ENCODE peak calls at places on chromosomes 16 and 17, in eight cellular contexts. One of them, this sample, is unnamed.

GRCh38 chr17:63436523-63437110 is 9.5 kb downstream of the CYB561 start:
- DNase-seq in lung microvascular endothelial cell: peak; percentile 33
- DNase-seq in ovary: no peak
- DNase-seq in NCI-H2081: no peak
- DNase-seq in non-pigmented ciliary epithelial cell: no peak
- DNase-seq in tibial artery: no peak
- DNase-seq in AG10803: no peak
- DNase-seq in WTC11: peak; percentile 60
- DNase-seq in this sample: no peak

GRCh38 chr16:28845173-28846079 is 722 bp downstream of the TUFM start:
- DNase-seq in lung microvascular endothelial cell: peak; percentile 23
- DNase-seq in ovary: no peak
- DNase-seq in NCI-H2081: no peak
- DNase-seq in non-pigmented ciliary epithelial cell: no peak
- DNase-seq in tibial artery: no peak
- DNase-seq in AG10803: no peak
- DNase-seq in WTC11: peak; percentile 24
- DNase-seq in this sample: no peak

GRCh38 chr16:31148281-31148728 is 1.6 kb downstream of the PRSS36 start:
- DNase-seq in lung microvascular endothelial cell: no peak
- DNase-seq in ovary: no peak
- DNase-seq in NCI-H2081: no peak
- DNase-seq in non-pigmented ciliary epithelial cell: no peak
- DNase-seq in tibial artery: no peak
- DNase-seq in AG10803: no peak
- DNase-seq in WTC11: peak; percentile 77
- DNase-seq in this sample: no peak

GRCh38 chr16:74984194-74984669 is 691 bp downstream of the WDR59 start:
- DNase-seq in lung microvascular endothelial cell: peak; percentile 43
- DNase-seq in ovary: no peak
- DNase-seq in NCI-H2081: no peak
- DNase-seq in non-pigmented ciliary epithelial cell: no peak
- DNase-seq in tibial artery: no peak
- DNase-seq in AG10803: peak; percentile 26
- DNase-seq in WTC11: no peak
- DNase-seq in this sample: no peak

GRCh38 chr17:10614536-10615155 is 42.5 kb downstream of the MYH3 start:
- DNase-seq in lung microvascular endothelial cell: peak; percentile 49
- DNase-seq in ovary: peak; percentile 31
- DNase-seq in NCI-H2081: no peak
- DNase-seq in non-pigmented ciliary epithelial cell: peak; percentile 15
- DNase-seq in tibial artery: no peak
- DNase-seq in AG10803: peak; percentile 70
- DNase-seq in WTC11: peak; percentile 84
- DNase-seq in this sample: no peak

GRCh38 chr17:64219571-64219970 is 43.5 kb downstream of the TEX2 start:
- DNase-seq in lung microvascular endothelial cell: no peak
- DNase-seq in ovary: no peak
- DNase-seq in NCI-H2081: no peak
- DNase-seq in non-pigmented ciliary epithelial cell: no peak
- DNase-seq in tibial artery: no peak
- DNase-seq in AG10803: peak; percentile 54
- DNase-seq in WTC11: no peak
- DNase-seq in this sample: no peak

GRCh38 chr17:907725-908124 is 71.9 kb downstream of the NXN start:
- DNase-seq in lung microvascular endothelial cell: no peak
- DNase-seq in ovary: no peak
- DNase-seq in NCI-H2081: no peak
- DNase-seq in non-pigmented ciliary epithelial cell: no peak
- DNase-seq in tibial artery: no peak
- DNase-seq in AG10803: no peak
- DNase-seq in WTC11: no peak
- DNase-seq in this sample: no peak

GRCh38 chr16:23905027-23905426 is 69.2 kb downstream of the PRKCB start:
- DNase-seq in lung microvascular endothelial cell: no peak
- DNase-seq in ovary: no peak
- DNase-seq in NCI-H2081: no peak
- DNase-seq in non-pigmented ciliary epithelial cell: peak; percentile 22
- DNase-seq in tibial artery: peak; percentile 70
- DNase-seq in AG10803: peak; percentile 86
- DNase-seq in WTC11: peak; percentile 61
- DNase-seq in this sample: no peak

GRCh38 chr16:81889896-81890634 is 111.0 kb downstream of the PLCG2 start:
- DNase-seq in lung microvascular endothelial cell: peak; percentile 80
- DNase-seq in ovary: no peak
- DNase-seq in NCI-H2081: no peak
- DNase-seq in non-pigmented ciliary epithelial cell: peak; percentile 27
- DNase-seq in tibial artery: no peak
- DNase-seq in AG10803: peak; percentile 66
- DNase-seq in WTC11: peak; percentile 70
- DNase-seq in this sample: no peak

GRCh38 chr17:18004901-18005305 is 32.2 kb downstream of the DRC3 start:
- DNase-seq in lung microvascular endothelial cell: no peak
- DNase-seq in ovary: no peak
- DNase-seq in NCI-H2081: no peak
- DNase-seq in non-pigmented ciliary epithelial cell: no peak
- DNase-seq in tibial artery: no peak
- DNase-seq in AG10803: no peak
- DNase-seq in WTC11: peak; percentile 47
- DNase-seq in this sample: no peak

GRCh38 chr17:60910415-60910814 is 232.8 kb downstream of the BCAS3 start:
- DNase-seq in lung microvascular endothelial cell: no peak
- DNase-seq in ovary: no peak
- DNase-seq in NCI-H2081: no peak
- DNase-seq in non-pigmented ciliary epithelial cell: no peak
- DNase-seq in tibial artery: no peak
- DNase-seq in AG10803: no peak
- DNase-seq in WTC11: no peak
- DNase-seq in this sample: no peak

GRCh38 chr17:55237268-55237667 is 27.5 kb upstream of the HLF start:
- DNase-seq in lung microvascular endothelial cell: no peak
- DNase-seq in ovary: no peak
- DNase-seq in NCI-H2081: no peak
- DNase-seq in non-pigmented ciliary epithelial cell: no peak
- DNase-seq in tibial artery: no peak
- DNase-seq in AG10803: peak; percentile 10
- DNase-seq in WTC11: no peak
- DNase-seq in this sample: no peak

GRCh38 chr16:17289050-17289449 is 181.7 kb downstream of the XYLT1 start:
- DNase-seq in lung microvascular endothelial cell: no peak
- DNase-seq in ovary: no peak
- DNase-seq in NCI-H2081: no peak
- DNase-seq in non-pigmented ciliary epithelial cell: no peak
- DNase-seq in tibial artery: no peak
- DNase-seq in AG10803: no peak
- DNase-seq in WTC11: no peak
- DNase-seq in this sample: no peak

GRCh38 chr17:73738751-73739575 is 94.7 kb upstream of the SDK2 start:
- DNase-seq in lung microvascular endothelial cell: no peak
- DNase-seq in ovary: no peak
- DNase-seq in NCI-H2081: no peak
- DNase-seq in non-pigmented ciliary epithelial cell: no peak
- DNase-seq in tibial artery: no peak
- DNase-seq in AG10803: no peak
- DNase-seq in WTC11: no peak
- DNase-seq in this sample: no peak

GRCh38 chr17:33942414-33942813 is 312.7 kb upstream of the CCL2 start:
- DNase-seq in lung microvascular endothelial cell: no peak
- DNase-seq in ovary: no peak
- DNase-seq in NCI-H2081: no peak
- DNase-seq in non-pigmented ciliary epithelial cell: no peak
- DNase-seq in tibial artery: no peak
- DNase-seq in AG10803: no peak
- DNase-seq in WTC11: no peak
- DNase-seq in this sample: no peak

GRCh38 chr16:10625595-10626357 is 45.4 kb upstream of the EMP2 start:
- DNase-seq in lung microvascular endothelial cell: no peak
- DNase-seq in ovary: no peak
- DNase-seq in NCI-H2081: no peak
- DNase-seq in non-pigmented ciliary epithelial cell: no peak
- DNase-seq in tibial artery: no peak
- DNase-seq in AG10803: peak; percentile 12
- DNase-seq in WTC11: no peak
- DNase-seq in this sample: no peak

GRCh38 chr17:49003557-49004511 is 6.6 kb downstream of the IGF2BP1 start:
- DNase-seq in lung microvascular endothelial cell: no peak
- DNase-seq in ovary: no peak
- DNase-seq in NCI-H2081: no peak
- DNase-seq in non-pigmented ciliary epithelial cell: no peak
- DNase-seq in tibial artery: no peak
- DNase-seq in AG10803: peak; percentile 49
- DNase-seq in WTC11: peak; percentile 54
- DNase-seq in this sample: no peak

GRCh38 chr17:35559495-35559894 is 1.1 kb downstream of the SLFN14 start:
- DNase-seq in lung microvascular endothelial cell: peak; percentile 18
- DNase-seq in ovary: no peak
- DNase-seq in NCI-H2081: no peak
- DNase-seq in non-pigmented ciliary epithelial cell: no peak
- DNase-seq in tibial artery: no peak
- DNase-seq in AG10803: no peak
- DNase-seq in WTC11: no peak
- DNase-seq in this sample: no peak

GRCh38 chr17:80777274-80777673 is 214.4 kb upstream of the CHMP6 start:
- DNase-seq in lung microvascular endothelial cell: no peak
- DNase-seq in ovary: no peak
- DNase-seq in NCI-H2081: no peak
- DNase-seq in non-pigmented ciliary epithelial cell: no peak
- DNase-seq in tibial artery: no peak
- DNase-seq in AG10803: no peak
- DNase-seq in WTC11: no peak
- DNase-seq in this sample: no peak

GRCh38 chr17:73863761-73864535 is 219.7 kb upstream of the SDK2 start:
- DNase-seq in lung microvascular endothelial cell: no peak
- DNase-seq in ovary: no peak
- DNase-seq in NCI-H2081: no peak
- DNase-seq in non-pigmented ciliary epithelial cell: no peak
- DNase-seq in tibial artery: no peak
- DNase-seq in AG10803: no peak
- DNase-seq in WTC11: no peak
- DNase-seq in this sample: no peak

GRCh38 chr17:50909765-50910661 is 43.9 kb upstream of the TOB1 start:
- DNase-seq in lung microvascular endothelial cell: no peak
- DNase-seq in ovary: no peak
- DNase-seq in NCI-H2081: no peak
- DNase-seq in non-pigmented ciliary epithelial cell: no peak
- DNase-seq in tibial artery: no peak
- DNase-seq in AG10803: no peak
- DNase-seq in WTC11: no peak
- DNase-seq in this sample: no peak

GRCh38 chr17:43655702-43656275 is 5.9 kb downstream of the MEOX1 start:
- DNase-seq in lung microvascular endothelial cell: no peak
- DNase-seq in ovary: no peak
- DNase-seq in NCI-H2081: no peak
- DNase-seq in non-pigmented ciliary epithelial cell: no peak
- DNase-seq in tibial artery: no peak
- DNase-seq in AG10803: no peak
- DNase-seq in WTC11: no peak
- DNase-seq in this sample: no peak

GRCh38 chr16:27335349-27336052 is 21.7 kb downstream of the IL4R start:
- DNase-seq in lung microvascular endothelial cell: peak; percentile 74
- DNase-seq in ovary: no peak
- DNase-seq in NCI-H2081: no peak
- DNase-seq in non-pigmented ciliary epithelial cell: no peak
- DNase-seq in tibial artery: no peak
- DNase-seq in AG10803: peak; percentile 73
- DNase-seq in WTC11: no peak
- DNase-seq in this sample: no peak

GRCh38 chr17:75125984-75126383 is 5.6 kb downstream of the NT5C start:
- DNase-seq in lung microvascular endothelial cell: no peak
- DNase-seq in ovary: no peak
- DNase-seq in NCI-H2081: no peak
- DNase-seq in non-pigmented ciliary epithelial cell: no peak
- DNase-seq in tibial artery: no peak
- DNase-seq in AG10803: no peak
- DNase-seq in WTC11: no peak
- DNase-seq in this sample: peak; percentile 87

GRCh38 chr17:56653877-56654276 is 60.4 kb downstream of the NOG start:
- DNase-seq in lung microvascular endothelial cell: peak; percentile 52
- DNase-seq in ovary: no peak
- DNase-seq in NCI-H2081: no peak
- DNase-seq in non-pigmented ciliary epithelial cell: peak; percentile 9
- DNase-seq in tibial artery: no peak
- DNase-seq in AG10803: peak; percentile 70
- DNase-seq in WTC11: peak; percentile 63
- DNase-seq in this sample: no peak

GRCh38 chr16:11668590-11669379 is 530 bp downstream of the SNN start:
- DNase-seq in lung microvascular endothelial cell: peak; percentile 17
- DNase-seq in ovary: peak; percentile 66
- DNase-seq in NCI-H2081: no peak
- DNase-seq in non-pigmented ciliary epithelial cell: no peak
- DNase-seq in tibial artery: peak; percentile 63
- DNase-seq in AG10803: no peak
- DNase-seq in WTC11: peak; percentile 44
- DNase-seq in this sample: no peak

GRCh38 chr17:27339836-27340550 is 46.1 kb downstream of the WSB1 start:
- DNase-seq in lung microvascular endothelial cell: peak; percentile 19
- DNase-seq in ovary: no peak
- DNase-seq in NCI-H2081: no peak
- DNase-seq in non-pigmented ciliary epithelial cell: no peak
- DNase-seq in tibial artery: peak; percentile 33
- DNase-seq in AG10803: no peak
- DNase-seq in WTC11: no peak
- DNase-seq in this sample: no peak

GRCh38 chr16:90046122-90046970 is 27.1 kb upstream of the DBNDD1 start:
- DNase-seq in lung microvascular endothelial cell: no peak
- DNase-seq in ovary: peak; percentile 52
- DNase-seq in NCI-H2081: no peak
- DNase-seq in non-pigmented ciliary epithelial cell: no peak
- DNase-seq in tibial artery: no peak
- DNase-seq in AG10803: no peak
- DNase-seq in WTC11: peak; percentile 87
- DNase-seq in this sample: no peak

GRCh38 chr17:56441331-56441730 is 152.2 kb upstream of the NOG start:
- DNase-seq in lung microvascular endothelial cell: peak; percentile 12
- DNase-seq in ovary: no peak
- DNase-seq in NCI-H2081: no peak
- DNase-seq in non-pigmented ciliary epithelial cell: peak; percentile 27
- DNase-seq in tibial artery: no peak
- DNase-seq in AG10803: peak; percentile 24
- DNase-seq in WTC11: no peak
- DNase-seq in this sample: no peak

GRCh38 chr17:37830151-37830993 is 85.5 kb upstream of the HNF1B start:
- DNase-seq in lung microvascular endothelial cell: no peak
- DNase-seq in ovary: no peak
- DNase-seq in NCI-H2081: no peak
- DNase-seq in non-pigmented ciliary epithelial cell: no peak
- DNase-seq in tibial artery: no peak
- DNase-seq in AG10803: no peak
- DNase-seq in WTC11: no peak
- DNase-seq in this sample: no peak